ENCODE peak calls at places on chromosomes 2 and 18, in six cellular contexts. R is cardiac muscle cell, S is mammary epithelial cell, A is choroid plexus epithelial cell, V is epithelial cell of proximal tubule, C is heart left ventricle. G is an unnamed sample.

GRCh38 chr2:233243348-233243747 is 8.1 kb upstream of the ATG16L1 start:
- DNase-seq in V (no peak), C (no peak), S (no peak), R (no peak), A (no peak), G (no peak)

GRCh38 chr2:112020561-112020960 is 34.5 kb upstream of the TMEM87B start:
- DNase-seq in R (peak; percentile 8), V (no peak), A (peak; percentile 9), S (no peak), C (no peak), G (no peak)

GRCh38 chr2:150705357-150705756 is 217.9 kb upstream of the RND3 start:
- DNase-seq in A (no peak), V (no peak), S (no peak), R (no peak), C (no peak), G (no peak)

GRCh38 chr18:47604041-47604440 is 326.4 kb downstream of the SMAD2 start:
- DNase-seq in A (no peak), S (no peak), V (no peak), R (no peak), C (no peak), G (no peak)

GRCh38 chr2:142875642-142876041 is 1.8 kb upstream of the KYNU start:
- DNase-seq in A (peak; percentile 26), V (no peak), R (no peak), C (no peak), S (peak; percentile 81), G (no peak)

GRCh38 chr18:32918692-32919250 is 145.9 kb upstream of the KLHL14 start:
- DNase-seq in S (no peak), C (no peak), V (no peak), A (no peak), R (no peak), G (no peak)

GRCh38 chr2:144645055-144645778 is 125.3 kb upstream of the ZEB2 start:
- DNase-seq in R (no peak), A (peak; percentile 54), S (peak; percentile 10), V (no peak), C (no peak), G (no peak)

GRCh38 chr18:54671291-54671881 is 80.3 kb downstream of the DYNAP start:
- DNase-seq in V (no peak), C (no peak), R (peak; percentile 59), S (peak; percentile 11), A (peak; percentile 69), G (no peak)

GRCh38 chr18:54692463-54692862 is 101.4 kb downstream of the DYNAP start:
- DNase-seq in A (no peak), S (no peak), V (no peak), R (no peak), C (no peak), G (no peak)

GRCh38 chr18:43882358-43882757 is 605.1 kb upstream of the SYT4 start:
- DNase-seq in S (no peak), A (peak; percentile 23), R (peak; percentile 25), V (no peak), C (peak; percentile 52), G (no peak)

GRCh38 chr2:821546-821945 is 129.1 kb upstream of the SNTG2 start:
- DNase-seq in R (no peak), A (no peak), C (no peak), S (no peak), V (no peak), G (no peak)

GRCh38 chr18:35095983-35096676 is 54.9 kb downstream of the MAPRE2 start:
- DNase-seq in C (no peak), S (peak; percentile 21), R (no peak), A (peak; percentile 50), V (no peak), G (no peak)

GRCh38 chr2:105698820-105699219 is 45.9 kb upstream of the NCK2 start:
- DNase-seq in R (no peak), S (no peak), A (no peak), V (no peak), C (no peak), G (no peak)

GRCh38 chr2:65500319-65501040 is 68.1 kb upstream of the SPRED2 start:
- DNase-seq in C (no peak), A (no peak), S (no peak), R (no peak), V (no peak), G (no peak)

GRCh38 chr2:41830600-41830999 is 217.2 kb upstream of the PKDCC start:
- DNase-seq in V (no peak), R (peak; percentile 11), C (no peak), A (no peak), S (no peak), G (no peak)

GRCh38 chr18:31553800-31554199 is 37.9 kb upstream of the TTR start:
- DNase-seq in A (peak; percentile 26), V (no peak), R (no peak), C (no peak), S (no peak), G (no peak)

GRCh38 chr2:196168181-196168580 is 3.2 kb downstream of the STK17B start:
- DNase-seq in C (no peak), V (no peak), R (no peak), S (peak; percentile 37), A (peak; percentile 55), G (no peak)

GRCh38 chr2:224952942-224953657 is 89.2 kb downstream of the DOCK10 start:
- DNase-seq in R (no peak), S (no peak), C (no peak), V (no peak), A (no peak), G (no peak)

GRCh38 chr2:42931147-42931817 is 138.9 kb upstream of the HAAO start:
- DNase-seq in C (no peak), V (no peak), S (no peak), A (no peak), R (peak; percentile 32), G (no peak)

GRCh38 chr2:239327536-239328305 is 73.1 kb downstream of the HDAC4 start:
- DNase-seq in C (no peak), V (no peak), R (no peak), A (no peak), S (no peak), G (no peak)

GRCh38 chr2:239006886-239007285 is 159.0 kb downstream of the TWIST2 start:
- DNase-seq in C (no peak), A (no peak), R (no peak), S (peak; percentile 33), V (no peak), G (no peak)

GRCh38 chr2:230968921-230969672 is 26.8 kb upstream of the SPATA3 start:
- DNase-seq in V (no peak), C (no peak), R (no peak), S (no peak), A (no peak), G (no peak)

GRCh38 chr2:101515512-101515911 is 40.6 kb upstream of the RFX8 start:
- DNase-seq in S (peak; percentile 20), A (peak; percentile 48), C (peak; percentile 61), V (no peak), R (no peak), G (no peak)

GRCh38 chr2:239188536-239188935 is 212.3 kb downstream of the HDAC4 start:
- DNase-seq in S (no peak), R (no peak), C (no peak), V (no peak), A (no peak), G (no peak)

GRCh38 chr18:3262234-3263171 is 570 bp downstream of the MYL12B start:
- DNase-seq in V (no peak), R (no peak), C (no peak), S (peak; percentile 45), A (no peak), G (no peak)

GRCh38 chr2:9944330-9944758 is 7.1 kb upstream of the GRHL1 start:
- DNase-seq in C (no peak), S (peak; percentile 17), R (no peak), A (no peak), V (no peak), G (no peak)

GRCh38 chr2:96552284-96553175 is 16.0 kb downstream of the ARID5A start:
- DNase-seq in S (no peak), C (no peak), A (no peak), R (no peak), V (no peak), G (no peak)

GRCh38 chr2:134865388-134865787 is 27.0 kb downstream of the ACMSD start:
- DNase-seq in R (no peak), C (no peak), V (no peak), S (no peak), A (no peak), G (no peak)

GRCh38 chr18:32868424-32868823 is 95.6 kb upstream of the KLHL14 start:
- DNase-seq in V (no peak), A (no peak), R (no peak), S (no peak), C (no peak), G (no peak)

GRCh38 chr2:227876536-227876882 is 5.1 kb downstream of the DAW1 start:
- DNase-seq in V (no peak), S (no peak), C (no peak), R (no peak), A (no peak), G (no peak)

GRCh38 chr2:236168110-236169067 is at the start of gene GBX2:
- DNase-seq in S (peak; percentile 66), R (peak; percentile 79), C (no peak), A (peak; percentile 62), V (no peak), G (no peak)
- H3K4me3 ChIP-seq in S (peak within 1 kb of the TSS; percentile 11), R (peak within 1 kb of the TSS; percentile 34), C (peak within 1 kb of the TSS; percentile 46), A (peak within 1 kb of the TSS; percentile 49), V (peak within 1 kb of the TSS; percentile 45), G (peak within 1 kb of the TSS; percentile 49)

GRCh38 chr2:39488450-39488849 is 51.4 kb upstream of the MAP4K3 start:
- DNase-seq in V (peak; percentile 81), S (peak; percentile 90), A (peak; percentile 98), C (no peak), R (no peak), G (no peak)
- TF ChIP-seq CTCF in V (no peak), S (no peak), A (no peak), C (no peak), R (no peak), G (no peak)

GRCh38 chr18:76490040-76490439 is 5.0 kb downstream of the ZNF516 start:
- DNase-seq in S (no peak), A (no peak), R (no peak), C (no peak), V (no peak), G (no peak)
- H3K4me3 ChIP-seq in S (peak overlapping the region; percentile 84), A (peak overlapping the region; percentile 79), R (peak overlapping the region; percentile 65), C (peak overlapping the region; percentile 80), V (peak overlapping the region; percentile 91), G (peak overlapping the region; percentile 78)

GRCh38 chr2:172249336-172249735 is 146.6 kb upstream of the DLX2 start:
- DNase-seq in R (no peak), S (peak; percentile 76), C (no peak), V (no peak), A (no peak), G (no peak)

GRCh38 chr2:172244419-172245130 is 141.9 kb upstream of the DLX2 start:
- DNase-seq in R (no peak), V (no peak), S (no peak), A (peak; percentile 68), C (no peak), G (no peak)

GRCh38 chr2:172248381-172249173 is 145.9 kb upstream of the DLX2 start:
- DNase-seq in C (no peak), A (no peak), S (peak; percentile 96), R (no peak), V (no peak), G (no peak)

GRCh38 chr2:172246649-172247048 is 143.9 kb upstream of the DLX2 start:
- DNase-seq in V (no peak), C (no peak), R (no peak), S (peak; percentile 67), A (peak; percentile 36), G (no peak)

GRCh38 chr2:172247203-172247602 is 144.5 kb upstream of the DLX2 start:
- DNase-seq in V (no peak), A (no peak), C (no peak), S (peak; percentile 42), R (no peak), G (no peak)
- TF ChIP-seq CTCF in V (no peak), A (no peak), C (no peak), S (no peak), R (no peak), G (no peak)